ENCODE peak calls at places on chromosomes 6 and 20, in six cellular contexts. F is IMR-90, Y is neuronal stem cell, T is H1, R is mesendoderm, Q is mesenchymal stem cell. G is an unnamed sample.

GRCh38 chr20:38700926-38701325 is 23.4 kb upstream of the SLC32A1 start:
- DNase-seq in F (no peak), Y (no peak), T (no peak), R (no peak), Q (no peak), G (no peak)

GRCh38 chr6:170231496-170232185 is 59.2 kb downstream of the DLL1 start:
- DNase-seq in F (peak), Y (no peak), T (no peak), R (peak), Q (no peak), G (no peak)

GRCh38 chr20:57383447-57384347 is 7.5 kb upstream of the RBM38 start:
- DNase-seq in F (no peak), Y (no peak), T (no peak), R (no peak), Q (no peak), G (no peak)

GRCh38 chr6:27562027-27562410 is 89.1 kb upstream of the ZNF184 start:
- DNase-seq in F (no peak), Y (no peak), T (no peak), R (peak), Q (no peak), G (no peak)

GRCh38 chr6:167079853-167080297 is 43.0 kb upstream of the CCR6 start:
- DNase-seq in F (no peak), Y (no peak), T (no peak), R (no peak), Q (no peak), G (peak)

GRCh38 chr6:32203435-32204267 is 11.2 kb upstream of the GPSM3 start:
- DNase-seq in F (no peak), Y (peak), T (no peak), R (no peak), Q (no peak), G (no peak)

GRCh38 chr6:30646450-30647038 is 389 bp upstream of the C6orf136 start:
- DNase-seq in F (no peak), Y (no peak), T (peak), R (peak), Q (no peak), G (peak)

GRCh38 chr20:51206032-51206662 is 183.2 kb upstream of the KCNG1 start:
- DNase-seq in F (no peak), Y (no peak), T (no peak), R (peak), Q (no peak), G (peak)

GRCh38 chr6:87115402-87116135 is 20.7 kb upstream of the CGA start:
- DNase-seq in F (no peak), Y (no peak), T (no peak), R (no peak), Q (no peak), G (no peak)

GRCh38 chr20:49872056-49872455 is 43.3 kb downstream of the SPATA2 start:
- DNase-seq in F (no peak), Y (no peak), T (no peak), R (peak), Q (no peak), G (peak)

GRCh38 chr6:70846207-70846835 is 110.5 kb downstream of the B3GAT2 start:
- DNase-seq in F (no peak), Y (no peak), T (no peak), R (no peak), Q (no peak), G (no peak)

GRCh38 chr6:31586596-31586995 is 519 bp downstream of the LST1 start:
- DNase-seq in F (no peak), Y (no peak), T (no peak), R (no peak), Q (no peak), G (no peak)

GRCh38 chr20:16351415-16351814 is 221.8 kb downstream of the KIF16B start:
- DNase-seq in F (no peak), Y (no peak), T (no peak), R (no peak), Q (no peak), G (no peak)

GRCh38 chr6:37135835-37136694 is 33.9 kb upstream of the PIM1 start:
- DNase-seq in F (no peak), Y (no peak), T (no peak), R (no peak), Q (no peak), G (peak)
- H3K18ac ChIP-seq in F (no peak), Y (no peak), T (peak), R (peak), Q (no peak), G (no peak)

GRCh38 chr6:137827411-137827940 is 39.6 kb upstream of the TNFAIP3 start:
- DNase-seq in F (no peak), Y (no peak), T (no peak), R (no peak), Q (no peak), G (peak)
- H3K27ac ChIP-seq in F (no peak), Y (no peak), T (no peak), R (no peak), Q (no peak), G (no peak)

GRCh38 chr20:37406010-37406998 is 60.4 kb downstream of the SRC start:
- DNase-seq in F (peak), Y (no peak), T (no peak), R (no peak), Q (peak), G (peak)
- H3K4me3 ChIP-seq in F (peak), Y (no peak), T (peak), R (no peak), Q (peak), G (no peak)

DNA sequence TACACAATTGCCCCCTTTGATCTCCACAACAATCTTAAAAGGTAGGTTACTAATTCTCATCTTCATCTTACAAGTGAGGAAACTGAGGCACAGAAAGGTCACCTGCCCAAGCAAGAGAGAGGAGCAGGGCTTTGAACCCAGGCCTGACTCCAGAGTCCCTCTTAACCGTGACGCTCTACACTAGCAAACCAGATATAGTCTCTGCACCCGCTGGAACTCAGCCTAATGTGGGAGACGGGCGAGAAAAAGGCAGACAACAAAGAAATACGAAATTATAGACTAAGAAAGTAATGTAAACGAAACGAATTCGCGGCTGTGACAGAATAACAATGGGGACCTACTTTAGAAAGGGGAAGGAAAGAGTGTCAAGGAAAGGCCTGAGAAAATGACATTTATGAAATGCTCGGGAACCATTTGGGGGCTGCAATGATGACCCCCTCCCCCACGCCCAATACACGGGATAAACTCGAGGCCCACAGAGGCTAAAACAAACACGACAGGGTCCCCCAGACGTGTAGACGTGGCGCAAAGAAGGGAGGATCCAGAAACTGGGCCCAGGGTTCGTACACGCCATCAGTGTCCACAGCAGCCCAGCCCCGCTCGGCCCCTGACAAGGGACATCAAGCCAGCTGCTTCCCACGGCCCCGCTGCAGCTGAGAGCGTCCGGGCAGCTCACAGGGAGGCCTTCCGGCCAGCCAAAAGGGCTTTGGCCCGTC is 641 bp downstream of the TRPC4AP start:
- DNase-seq in F (peak), Y (no peak), T (no peak), R (peak), Q (peak), G (no peak)
- H3K18ac ChIP-seq in F (peak), Y (peak), T (peak), R (peak), Q (peak), G (peak)

DNA sequence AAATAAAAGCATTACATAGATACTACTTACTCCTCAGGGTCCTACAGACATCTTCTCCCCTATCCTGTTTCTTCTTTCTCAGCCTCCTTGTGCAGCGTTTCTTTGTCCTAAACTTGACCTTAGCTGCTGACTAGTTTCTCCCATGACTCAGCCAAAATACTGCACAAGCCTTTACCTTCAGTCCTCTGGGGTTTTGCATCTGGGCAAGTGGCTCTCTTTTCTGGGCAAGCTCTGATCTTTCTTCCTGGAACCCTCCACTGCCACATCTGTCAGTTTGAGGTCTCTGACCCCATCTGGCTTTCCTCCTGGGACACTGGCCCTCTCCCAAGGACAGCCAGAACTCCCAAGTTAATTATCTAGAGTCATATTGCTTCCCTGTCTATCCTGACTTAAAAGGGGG is 838.4 kb downstream of the DHX35 start:
- DNase-seq in F (peak), Y (no peak), T (no peak), R (no peak), Q (peak), G (no peak)
- H3K27ac ChIP-seq in F (no peak), Y (no peak), T (no peak), R (no peak), Q (no peak), G (no peak)

GRCh38 chr6:90179190-90180169 is 117.2 kb downstream of the BACH2 start:
- DNase-seq in F (no peak), Y (no peak), T (no peak), R (no peak), Q (no peak), G (peak)

GRCh38 chr6:90177544-90178293 is 118.9 kb downstream of the BACH2 start:
- DNase-seq in F (no peak), Y (no peak), T (no peak), R (no peak), Q (no peak), G (no peak)

GRCh38 chr6:90175627-90176538 is 120.8 kb downstream of the BACH2 start:
- DNase-seq in F (no peak), Y (no peak), T (no peak), R (no peak), Q (no peak), G (peak)

GRCh38 chr6:90180526-90180925 is 116.1 kb downstream of the BACH2 start:
- DNase-seq in F (no peak), Y (no peak), T (no peak), R (no peak), Q (no peak), G (no peak)

DNA sequence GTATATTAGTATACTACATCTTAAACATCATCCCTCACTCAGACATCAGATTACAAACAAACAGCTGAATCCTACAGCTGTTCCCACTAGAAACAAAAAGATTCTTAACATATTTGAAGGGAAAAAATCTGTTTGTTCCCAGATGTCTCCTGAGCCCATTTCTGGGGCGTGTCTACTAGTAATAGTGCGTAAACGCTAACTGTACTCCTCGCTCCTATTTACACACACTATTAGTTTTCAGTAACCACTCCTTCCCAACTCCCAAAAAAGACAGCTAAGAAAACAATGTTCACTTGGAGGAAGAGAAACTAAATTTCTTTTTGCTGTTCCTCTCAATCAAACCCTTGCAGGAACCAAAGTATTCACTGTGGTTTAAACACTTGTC is 118.4 kb downstream of the BACH2 start:
- DNase-seq in F (peak), Y (no peak), T (no peak), R (no peak), Q (no peak), G (no peak)
- H3K4me3 ChIP-seq in F (no peak), Y (no peak), T (no peak), R (no peak), Q (no peak), G (no peak)

DNA sequence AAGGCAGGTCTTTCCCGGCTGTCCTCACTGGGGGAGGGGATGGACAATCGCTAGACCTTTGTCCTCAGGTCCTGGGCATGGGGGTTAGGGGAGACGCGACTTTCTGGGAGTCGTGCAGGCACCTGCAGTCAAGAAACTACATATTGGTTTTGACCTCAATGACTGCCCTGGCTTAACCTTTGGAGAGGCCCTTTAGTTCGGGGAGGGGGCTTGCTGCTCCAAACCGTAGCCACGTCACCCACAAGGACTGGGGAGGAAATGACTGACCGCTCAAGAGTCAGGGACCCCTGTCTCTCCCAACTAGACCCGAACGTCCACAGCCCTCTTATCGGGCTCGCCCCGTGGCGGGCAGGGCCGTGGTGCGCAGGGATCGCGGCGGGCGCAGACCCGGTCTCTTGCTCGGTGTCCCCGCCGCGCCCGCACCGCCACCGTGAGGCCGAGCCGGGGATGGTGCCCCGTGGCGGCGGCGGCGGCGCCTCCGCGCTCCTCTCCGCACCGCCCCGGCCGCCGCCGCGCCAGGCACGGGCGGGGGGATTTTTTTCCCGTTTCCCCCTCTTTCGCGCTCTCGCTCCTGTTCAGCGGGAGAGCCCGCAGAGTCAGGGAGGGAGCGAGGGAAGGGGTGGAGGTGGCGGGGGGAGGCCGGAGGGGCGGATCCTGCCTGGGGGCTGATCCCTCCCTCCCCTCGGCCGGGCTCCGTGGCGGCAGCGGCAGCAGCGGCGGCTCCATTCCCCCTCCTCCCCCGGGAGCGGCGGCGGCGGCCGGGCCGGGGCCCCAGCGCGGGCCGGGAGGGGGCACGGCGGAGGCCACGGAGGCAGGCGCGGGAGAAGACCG is at the start of gene BRPF3:
- DNase-seq in F (peak), Y (peak), T (no peak), R (peak), Q (peak), G (peak)
- H3K18ac ChIP-seq in F (peak), Y (peak), T (peak), R (peak), Q (peak), G (peak)

GRCh38 chr6:124661231-124661630 is 301.0 kb upstream of the RNF217 start:
- DNase-seq in F (no peak), Y (peak), T (no peak), R (peak), Q (no peak), G (no peak)
- H3K27ac ChIP-seq in F (no peak), Y (peak), T (peak), R (no peak), Q (no peak), G (no peak)

GRCh38 chr6:111731404-111732195 is 125.9 kb upstream of the TRAF3IP2 start:
- DNase-seq in F (peak), Y (peak), T (no peak), R (peak), Q (no peak), G (no peak)
- H3K4me3 ChIP-seq in F (no peak), Y (no peak), T (no peak), R (no peak), Q (no peak), G (no peak)

G was measured in trophoblast cell.